ENCODE peak calls at places on chromosomes 3 and 15, in ten cellular contexts. One of them, this sample, is unnamed.
A peak's percentile ranks its signal among the peaks of the same experiment; 100 is the strongest.

GRCh38 chr3:120272294-120272693 is 12.7 kb downstream of the GPR156 start:
- DNase-seq in T-helper 1 cell: no peak
- DNase-seq in stimulated activated effector memory CD8-positive, alpha-beta T cell treated with anti-CD3 and anti-CD28 coated beads, Interleukin-12 subunit alpha, Interleukin-12 subunit beta, amount 100 ng/mL, for 72 hours: no peak
- DNase-seq in epithelial cell of esophagus: no peak
- DNase-seq in GM04503: no peak
- DNase-seq in activated CD8-positive, alpha-beta memory T cell treated with anti-CD3 and anti-CD28 coated beads for 24 hours: no peak
- DNase-seq in H4: no peak
- DNase-seq in astrocyte of the spinal cord: no peak
- DNase-seq in activated T-cell treated with anti-CD3 and anti-CD28 coated beads for 1 hour: no peak
- DNase-seq in midbrain: no peak
- DNase-seq in this sample: no peak

GRCh38 chr15:57273366-57273765 is 102.9 kb upstream of the CGNL1 start:
- DNase-seq in T-helper 1 cell: no peak
- DNase-seq in stimulated activated effector memory CD8-positive, alpha-beta T cell treated with anti-CD3 and anti-CD28 coated beads, Interleukin-12 subunit alpha, Interleukin-12 subunit beta, amount 100 ng/mL, for 72 hours: no peak
- DNase-seq in epithelial cell of esophagus: peak; percentile 41
- DNase-seq in GM04503: no peak
- DNase-seq in activated CD8-positive, alpha-beta memory T cell treated with anti-CD3 and anti-CD28 coated beads for 24 hours: no peak
- DNase-seq in H4: no peak
- DNase-seq in astrocyte of the spinal cord: no peak
- DNase-seq in activated T-cell treated with anti-CD3 and anti-CD28 coated beads for 1 hour: no peak
- DNase-seq in midbrain: no peak
- DNase-seq in this sample: no peak

GRCh38 chr3:163315786-163316185 is 1762.5 kb downstream of the SI start:
- DNase-seq in T-helper 1 cell: no peak
- DNase-seq in stimulated activated effector memory CD8-positive, alpha-beta T cell treated with anti-CD3 and anti-CD28 coated beads, Interleukin-12 subunit alpha, Interleukin-12 subunit beta, amount 100 ng/mL, for 72 hours: no peak
- DNase-seq in epithelial cell of esophagus: no peak
- DNase-seq in GM04503: no peak
- DNase-seq in activated CD8-positive, alpha-beta memory T cell treated with anti-CD3 and anti-CD28 coated beads for 24 hours: no peak
- DNase-seq in H4: no peak
- DNase-seq in astrocyte of the spinal cord: no peak
- DNase-seq in activated T-cell treated with anti-CD3 and anti-CD28 coated beads for 1 hour: no peak
- DNase-seq in midbrain: no peak
- DNase-seq in this sample: no peak

GRCh38 chr3:72563690-72564370 is 284.4 kb downstream of the SHQ1 start:
- DNase-seq in T-helper 1 cell: no peak
- DNase-seq in stimulated activated effector memory CD8-positive, alpha-beta T cell treated with anti-CD3 and anti-CD28 coated beads, Interleukin-12 subunit alpha, Interleukin-12 subunit beta, amount 100 ng/mL, for 72 hours: no peak
- DNase-seq in epithelial cell of esophagus: no peak
- DNase-seq in GM04503: no peak
- DNase-seq in activated CD8-positive, alpha-beta memory T cell treated with anti-CD3 and anti-CD28 coated beads for 24 hours: no peak
- DNase-seq in H4: no peak
- DNase-seq in astrocyte of the spinal cord: no peak
- DNase-seq in activated T-cell treated with anti-CD3 and anti-CD28 coated beads for 1 hour: no peak
- DNase-seq in midbrain: no peak
- DNase-seq in this sample: no peak

GRCh38 chr3:10688548-10689172 is 127.4 kb upstream of the SLC6A11 start:
- DNase-seq in T-helper 1 cell: no peak
- DNase-seq in stimulated activated effector memory CD8-positive, alpha-beta T cell treated with anti-CD3 and anti-CD28 coated beads, Interleukin-12 subunit alpha, Interleukin-12 subunit beta, amount 100 ng/mL, for 72 hours: no peak
- DNase-seq in epithelial cell of esophagus: no peak
- DNase-seq in GM04503: no peak
- DNase-seq in activated CD8-positive, alpha-beta memory T cell treated with anti-CD3 and anti-CD28 coated beads for 24 hours: no peak
- DNase-seq in H4: no peak
- DNase-seq in astrocyte of the spinal cord: no peak
- DNase-seq in activated T-cell treated with anti-CD3 and anti-CD28 coated beads for 1 hour: no peak
- DNase-seq in midbrain: no peak
- DNase-seq in this sample: no peak

GRCh38 chr3:152151216-152151874 is 117.4 kb upstream of the MBNL1 start:
- DNase-seq in T-helper 1 cell: no peak
- DNase-seq in stimulated activated effector memory CD8-positive, alpha-beta T cell treated with anti-CD3 and anti-CD28 coated beads, Interleukin-12 subunit alpha, Interleukin-12 subunit beta, amount 100 ng/mL, for 72 hours: no peak
- DNase-seq in epithelial cell of esophagus: peak; percentile 60
- DNase-seq in GM04503: no peak
- DNase-seq in activated CD8-positive, alpha-beta memory T cell treated with anti-CD3 and anti-CD28 coated beads for 24 hours: no peak
- DNase-seq in H4: no peak
- DNase-seq in astrocyte of the spinal cord: no peak
- DNase-seq in activated T-cell treated with anti-CD3 and anti-CD28 coated beads for 1 hour: no peak
- DNase-seq in midbrain: no peak
- DNase-seq in this sample: no peak

GRCh38 chr3:151407928-151408327 is 23.4 kb upstream of the P2RY12 start:
- DNase-seq in T-helper 1 cell: no peak
- DNase-seq in stimulated activated effector memory CD8-positive, alpha-beta T cell treated with anti-CD3 and anti-CD28 coated beads, Interleukin-12 subunit alpha, Interleukin-12 subunit beta, amount 100 ng/mL, for 72 hours: no peak
- DNase-seq in epithelial cell of esophagus: peak; percentile 73
- DNase-seq in GM04503: no peak
- DNase-seq in activated CD8-positive, alpha-beta memory T cell treated with anti-CD3 and anti-CD28 coated beads for 24 hours: no peak
- DNase-seq in H4: no peak
- DNase-seq in astrocyte of the spinal cord: no peak
- DNase-seq in activated T-cell treated with anti-CD3 and anti-CD28 coated beads for 1 hour: no peak
- DNase-seq in midbrain: no peak
- DNase-seq in this sample: no peak

GRCh38 chr15:33860749-33861148 is 107.5 kb upstream of the CHRM5 start:
- DNase-seq in T-helper 1 cell: no peak
- DNase-seq in stimulated activated effector memory CD8-positive, alpha-beta T cell treated with anti-CD3 and anti-CD28 coated beads, Interleukin-12 subunit alpha, Interleukin-12 subunit beta, amount 100 ng/mL, for 72 hours: no peak
- DNase-seq in epithelial cell of esophagus: peak; percentile 72
- DNase-seq in GM04503: no peak
- DNase-seq in activated CD8-positive, alpha-beta memory T cell treated with anti-CD3 and anti-CD28 coated beads for 24 hours: no peak
- DNase-seq in H4: no peak
- DNase-seq in astrocyte of the spinal cord: peak; percentile 45
- DNase-seq in activated T-cell treated with anti-CD3 and anti-CD28 coated beads for 1 hour: no peak
- DNase-seq in midbrain: no peak
- DNase-seq in this sample: no peak

GRCh38 chr3:173747427-173747826 is 349.9 kb downstream of the NLGN1 start:
- DNase-seq in T-helper 1 cell: no peak
- DNase-seq in stimulated activated effector memory CD8-positive, alpha-beta T cell treated with anti-CD3 and anti-CD28 coated beads, Interleukin-12 subunit alpha, Interleukin-12 subunit beta, amount 100 ng/mL, for 72 hours: no peak
- DNase-seq in epithelial cell of esophagus: peak; percentile 55
- DNase-seq in GM04503: no peak
- DNase-seq in activated CD8-positive, alpha-beta memory T cell treated with anti-CD3 and anti-CD28 coated beads for 24 hours: no peak
- DNase-seq in H4: no peak
- DNase-seq in astrocyte of the spinal cord: peak; percentile 37
- DNase-seq in activated T-cell treated with anti-CD3 and anti-CD28 coated beads for 1 hour: no peak
- DNase-seq in midbrain: no peak
- DNase-seq in this sample: no peak

GRCh38 chr3:53803816-53804545 is 42.2 kb downstream of the CHDH start:
- DNase-seq in T-helper 1 cell: no peak
- DNase-seq in stimulated activated effector memory CD8-positive, alpha-beta T cell treated with anti-CD3 and anti-CD28 coated beads, Interleukin-12 subunit alpha, Interleukin-12 subunit beta, amount 100 ng/mL, for 72 hours: no peak
- DNase-seq in epithelial cell of esophagus: no peak
- DNase-seq in GM04503: no peak
- DNase-seq in activated CD8-positive, alpha-beta memory T cell treated with anti-CD3 and anti-CD28 coated beads for 24 hours: no peak
- DNase-seq in H4: no peak
- DNase-seq in astrocyte of the spinal cord: no peak
- DNase-seq in activated T-cell treated with anti-CD3 and anti-CD28 coated beads for 1 hour: no peak
- DNase-seq in midbrain: no peak
- DNase-seq in this sample: no peak

GRCh38 chr15:52922871-52923270 is 132.7 kb upstream of the ONECUT1 start:
- DNase-seq in T-helper 1 cell: no peak
- DNase-seq in stimulated activated effector memory CD8-positive, alpha-beta T cell treated with anti-CD3 and anti-CD28 coated beads, Interleukin-12 subunit alpha, Interleukin-12 subunit beta, amount 100 ng/mL, for 72 hours: no peak
- DNase-seq in epithelial cell of esophagus: no peak
- DNase-seq in GM04503: no peak
- DNase-seq in activated CD8-positive, alpha-beta memory T cell treated with anti-CD3 and anti-CD28 coated beads for 24 hours: no peak
- DNase-seq in H4: no peak
- DNase-seq in astrocyte of the spinal cord: no peak
- DNase-seq in activated T-cell treated with anti-CD3 and anti-CD28 coated beads for 1 hour: no peak
- DNase-seq in midbrain: no peak
- DNase-seq in this sample: no peak

GRCh38 chr3:160583451-160583850 is 18.1 kb upstream of the KPNA4 start:
- DNase-seq in T-helper 1 cell: no peak
- DNase-seq in stimulated activated effector memory CD8-positive, alpha-beta T cell treated with anti-CD3 and anti-CD28 coated beads, Interleukin-12 subunit alpha, Interleukin-12 subunit beta, amount 100 ng/mL, for 72 hours: no peak
- DNase-seq in epithelial cell of esophagus: peak; percentile 78
- DNase-seq in GM04503: no peak
- DNase-seq in activated CD8-positive, alpha-beta memory T cell treated with anti-CD3 and anti-CD28 coated beads for 24 hours: no peak
- DNase-seq in H4: no peak
- DNase-seq in astrocyte of the spinal cord: no peak
- DNase-seq in activated T-cell treated with anti-CD3 and anti-CD28 coated beads for 1 hour: no peak
- DNase-seq in midbrain: no peak
- DNase-seq in this sample: no peak

GRCh38 chr3:128107809-128108208 is 15.8 kb downstream of the RUVBL1 start:
- DNase-seq in T-helper 1 cell: no peak
- DNase-seq in stimulated activated effector memory CD8-positive, alpha-beta T cell treated with anti-CD3 and anti-CD28 coated beads, Interleukin-12 subunit alpha, Interleukin-12 subunit beta, amount 100 ng/mL, for 72 hours: no peak
- DNase-seq in epithelial cell of esophagus: no peak
- DNase-seq in GM04503: no peak
- DNase-seq in activated CD8-positive, alpha-beta memory T cell treated with anti-CD3 and anti-CD28 coated beads for 24 hours: no peak
- DNase-seq in H4: no peak
- DNase-seq in astrocyte of the spinal cord: no peak
- DNase-seq in activated T-cell treated with anti-CD3 and anti-CD28 coated beads for 1 hour: no peak
- DNase-seq in midbrain: no peak
- DNase-seq in this sample: no peak

GRCh38 chr3:75906555-75907112 is 121.3 kb upstream of the ZNF717 start:
- DNase-seq in T-helper 1 cell: no peak
- DNase-seq in stimulated activated effector memory CD8-positive, alpha-beta T cell treated with anti-CD3 and anti-CD28 coated beads, Interleukin-12 subunit alpha, Interleukin-12 subunit beta, amount 100 ng/mL, for 72 hours: no peak
- DNase-seq in epithelial cell of esophagus: peak; percentile 46
- DNase-seq in GM04503: no peak
- DNase-seq in activated CD8-positive, alpha-beta memory T cell treated with anti-CD3 and anti-CD28 coated beads for 24 hours: no peak
- DNase-seq in H4: peak; percentile 76
- DNase-seq in astrocyte of the spinal cord: peak; percentile 68
- DNase-seq in activated T-cell treated with anti-CD3 and anti-CD28 coated beads for 1 hour: no peak
- DNase-seq in midbrain: peak; percentile 48
- DNase-seq in this sample: no peak

GRCh38 chr3:195257454-195258448 is 13.2 kb downstream of the XXYLT1 start:
- DNase-seq in T-helper 1 cell: no peak
- DNase-seq in stimulated activated effector memory CD8-positive, alpha-beta T cell treated with anti-CD3 and anti-CD28 coated beads, Interleukin-12 subunit alpha, Interleukin-12 subunit beta, amount 100 ng/mL, for 72 hours: peak; percentile 49
- DNase-seq in epithelial cell of esophagus: no peak
- DNase-seq in GM04503: no peak
- DNase-seq in activated CD8-positive, alpha-beta memory T cell treated with anti-CD3 and anti-CD28 coated beads for 24 hours: peak; percentile 56
- DNase-seq in H4: no peak
- DNase-seq in astrocyte of the spinal cord: no peak
- DNase-seq in activated T-cell treated with anti-CD3 and anti-CD28 coated beads for 1 hour: no peak
- DNase-seq in midbrain: no peak
- DNase-seq in this sample: no peak

GRCh38 chr15:64667736-64668161 is 107.6 kb downstream of the RBPMS2 start:
- DNase-seq in T-helper 1 cell: no peak
- DNase-seq in stimulated activated effector memory CD8-positive, alpha-beta T cell treated with anti-CD3 and anti-CD28 coated beads, Interleukin-12 subunit alpha, Interleukin-12 subunit beta, amount 100 ng/mL, for 72 hours: no peak
- DNase-seq in epithelial cell of esophagus: no peak
- DNase-seq in GM04503: peak; percentile 34
- DNase-seq in activated CD8-positive, alpha-beta memory T cell treated with anti-CD3 and anti-CD28 coated beads for 24 hours: no peak
- DNase-seq in H4: no peak
- DNase-seq in astrocyte of the spinal cord: peak; percentile 81
- DNase-seq in activated T-cell treated with anti-CD3 and anti-CD28 coated beads for 1 hour: no peak
- DNase-seq in midbrain: no peak
- DNase-seq in this sample: peak; percentile 20

GRCh38 chr3:56064684-56065083 is 403.6 kb downstream of the ERC2 start:
- DNase-seq in T-helper 1 cell: no peak
- DNase-seq in stimulated activated effector memory CD8-positive, alpha-beta T cell treated with anti-CD3 and anti-CD28 coated beads, Interleukin-12 subunit alpha, Interleukin-12 subunit beta, amount 100 ng/mL, for 72 hours: no peak
- DNase-seq in epithelial cell of esophagus: peak; percentile 23
- DNase-seq in GM04503: no peak
- DNase-seq in activated CD8-positive, alpha-beta memory T cell treated with anti-CD3 and anti-CD28 coated beads for 24 hours: no peak
- DNase-seq in H4: no peak
- DNase-seq in astrocyte of the spinal cord: peak; percentile 26
- DNase-seq in activated T-cell treated with anti-CD3 and anti-CD28 coated beads for 1 hour: no peak
- DNase-seq in midbrain: no peak
- DNase-seq in this sample: no peak

GRCh38 chr3:181730934-181731333 is 19.2 kb downstream of the SOX2 start:
- DNase-seq in T-helper 1 cell: no peak
- DNase-seq in stimulated activated effector memory CD8-positive, alpha-beta T cell treated with anti-CD3 and anti-CD28 coated beads, Interleukin-12 subunit alpha, Interleukin-12 subunit beta, amount 100 ng/mL, for 72 hours: no peak
- DNase-seq in epithelial cell of esophagus: no peak
- DNase-seq in GM04503: no peak
- DNase-seq in activated CD8-positive, alpha-beta memory T cell treated with anti-CD3 and anti-CD28 coated beads for 24 hours: no peak
- DNase-seq in H4: no peak
- DNase-seq in astrocyte of the spinal cord: no peak
- DNase-seq in activated T-cell treated with anti-CD3 and anti-CD28 coated beads for 1 hour: no peak
- DNase-seq in midbrain: no peak
- DNase-seq in this sample: no peak

GRCh38 chr15:67469680-67470079 is 51.3 kb upstream of the C15orf61 start:
- DNase-seq in T-helper 1 cell: no peak
- DNase-seq in stimulated activated effector memory CD8-positive, alpha-beta T cell treated with anti-CD3 and anti-CD28 coated beads, Interleukin-12 subunit alpha, Interleukin-12 subunit beta, amount 100 ng/mL, for 72 hours: no peak
- DNase-seq in epithelial cell of esophagus: no peak
- DNase-seq in GM04503: no peak
- DNase-seq in activated CD8-positive, alpha-beta memory T cell treated with anti-CD3 and anti-CD28 coated beads for 24 hours: no peak
- DNase-seq in H4: no peak
- DNase-seq in astrocyte of the spinal cord: no peak
- DNase-seq in activated T-cell treated with anti-CD3 and anti-CD28 coated beads for 1 hour: no peak
- DNase-seq in midbrain: no peak
- DNase-seq in this sample: no peak

GRCh38 chr3:150545419-150546225 is 674 bp downstream of the SERP1 start:
- DNase-seq in T-helper 1 cell: peak; percentile 29
- DNase-seq in stimulated activated effector memory CD8-positive, alpha-beta T cell treated with anti-CD3 and anti-CD28 coated beads, Interleukin-12 subunit alpha, Interleukin-12 subunit beta, amount 100 ng/mL, for 72 hours: no peak
- DNase-seq in epithelial cell of esophagus: peak; percentile 44
- DNase-seq in GM04503: no peak
- DNase-seq in activated CD8-positive, alpha-beta memory T cell treated with anti-CD3 and anti-CD28 coated beads for 24 hours: no peak
- DNase-seq in H4: peak; percentile 20
- DNase-seq in astrocyte of the spinal cord: no peak
- DNase-seq in activated T-cell treated with anti-CD3 and anti-CD28 coated beads for 1 hour: peak; percentile 29
- DNase-seq in midbrain: no peak
- DNase-seq in this sample: no peak

GRCh38 chr15:73792429-73792828 is 39.3 kb upstream of the INSYN1 start:
- DNase-seq in T-helper 1 cell: no peak
- DNase-seq in stimulated activated effector memory CD8-positive, alpha-beta T cell treated with anti-CD3 and anti-CD28 coated beads, Interleukin-12 subunit alpha, Interleukin-12 subunit beta, amount 100 ng/mL, for 72 hours: no peak
- DNase-seq in epithelial cell of esophagus: no peak
- DNase-seq in GM04503: no peak
- DNase-seq in activated CD8-positive, alpha-beta memory T cell treated with anti-CD3 and anti-CD28 coated beads for 24 hours: no peak
- DNase-seq in H4: no peak
- DNase-seq in astrocyte of the spinal cord: no peak
- DNase-seq in activated T-cell treated with anti-CD3 and anti-CD28 coated beads for 1 hour: no peak
- DNase-seq in midbrain: no peak
- DNase-seq in this sample: no peak

GRCh38 chr3:107561980-107562379 is 39.2 kb downstream of the BBX start:
- DNase-seq in T-helper 1 cell: no peak
- DNase-seq in stimulated activated effector memory CD8-positive, alpha-beta T cell treated with anti-CD3 and anti-CD28 coated beads, Interleukin-12 subunit alpha, Interleukin-12 subunit beta, amount 100 ng/mL, for 72 hours: no peak
- DNase-seq in epithelial cell of esophagus: peak; percentile 62
- DNase-seq in GM04503: no peak
- DNase-seq in activated CD8-positive, alpha-beta memory T cell treated with anti-CD3 and anti-CD28 coated beads for 24 hours: no peak
- DNase-seq in H4: peak; percentile 16
- DNase-seq in astrocyte of the spinal cord: no peak
- DNase-seq in activated T-cell treated with anti-CD3 and anti-CD28 coated beads for 1 hour: no peak
- DNase-seq in midbrain: no peak
- DNase-seq in this sample: no peak

This sample was measured in GM04504.